ENCODE peak calls at places on chromosomes 3 and 15, in seven cellular contexts. I, C, B, U, J, Q and N are unnamed samples.

GRCh38 chr3:58008140-58009025 is at the start of gene FLNB:
- DNase-seq in I (peak), C (peak), B (no peak), U (peak), J (no peak), Q (peak), N (peak)

GRCh38 chr15:101115887-101116680 is 135.8 kb downstream of the CHSY1 start:
- DNase-seq in I (no peak), C (no peak), B (no peak), U (no peak), J (no peak), Q (no peak), N (no peak)

GRCh38 chr15:52161406-52161966 is 29.7 kb downstream of the GNB5 start:
- DNase-seq in I (no peak), C (no peak), B (no peak), U (no peak), J (no peak), Q (no peak), N (no peak)

GRCh38 chr3:73037369-73037699 is 24.1 kb upstream of the EBLN2 start:
- DNase-seq in I (no peak), C (no peak), B (no peak), U (no peak), J (no peak), Q (peak), N (no peak)

GRCh38 chr3:51585197-51585596 is 46.7 kb downstream of the RAD54L2 start:
- DNase-seq in I (no peak), C (peak), B (no peak), U (no peak), J (no peak), Q (no peak), N (no peak)

GRCh38 chr3:138812806-138813205 is 21.9 kb downstream of the PIK3CB start:
- DNase-seq in I (no peak), C (no peak), B (no peak), U (no peak), J (no peak), Q (no peak), N (no peak)

GRCh38 chr15:68620721-68621528 is 42.1 kb downstream of the CORO2B start:
- DNase-seq in I (no peak), C (no peak), B (no peak), U (no peak), J (no peak), Q (no peak), N (no peak)

GRCh38 chr15:43423793-43424192 is 52.9 kb downstream of the TUBGCP4 start:
- DNase-seq in I (no peak), C (no peak), B (no peak), U (no peak), J (no peak), Q (no peak), N (no peak)

GRCh38 chr15:69996842-69997478 is 100.8 kb downstream of the TLE3 start:
- DNase-seq in I (no peak), C (no peak), B (no peak), U (no peak), J (no peak), Q (no peak), N (peak)

GRCh38 chr3:135655328-135655727 is 310.2 kb upstream of the PPP2R3A start:
- DNase-seq in I (no peak), C (no peak), B (no peak), U (no peak), J (no peak), Q (no peak), N (no peak)

GRCh38 chr3:188154758-188155574 is 1.0 kb downstream of the LPP start:
- DNase-seq in I (no peak), C (no peak), B (no peak), U (no peak), J (no peak), Q (no peak), N (no peak)

GRCh38 chr3:30615615-30616346 is 9.4 kb downstream of the TGFBR2 start:
- DNase-seq in I (no peak), C (no peak), B (no peak), U (no peak), J (no peak), Q (no peak), N (no peak)

GRCh38 chr3:30613135-30613825 is 6.9 kb downstream of the TGFBR2 start:
- DNase-seq in I (no peak), C (no peak), B (no peak), U (no peak), J (no peak), Q (no peak), N (no peak)

GRCh38 chr3:30616347-30617027 is 10.1 kb downstream of the TGFBR2 start:
- DNase-seq in I (no peak), C (no peak), B (no peak), U (no peak), J (no peak), Q (no peak), N (no peak)

GRCh38 chr3:30614373-30614772 is 8.0 kb downstream of the TGFBR2 start:
- DNase-seq in I (no peak), C (no peak), B (no peak), U (no peak), J (no peak), Q (no peak), N (no peak)

DNA sequence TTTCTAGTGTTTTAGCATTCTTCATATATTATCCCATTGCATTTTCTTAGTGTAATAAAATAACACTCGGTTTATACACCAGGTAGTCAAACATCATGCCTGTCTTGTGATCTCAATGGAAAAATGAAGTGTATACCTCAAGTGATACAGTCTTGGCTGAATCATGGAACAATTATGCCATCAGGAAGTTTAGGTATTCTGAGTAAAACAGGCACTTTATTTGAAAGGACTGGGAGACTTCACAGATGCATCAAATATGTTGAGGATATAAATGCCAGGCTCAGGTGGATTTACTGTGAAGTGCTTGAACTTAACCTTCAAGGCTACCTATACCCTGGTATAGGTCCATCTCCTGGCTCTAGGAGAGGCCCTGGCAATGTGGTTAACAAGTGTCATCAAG is 8.5 kb downstream of the TGFBR2 start:
- DNase-seq in I (no peak), C (no peak), B (no peak), U (no peak), J (no peak), Q (no peak), N (no peak)
- TF ChIP-seq JUND in I (no peak), C (no peak), B (no peak), U (peak), J (no peak), Q (no peak), N (no peak)

GRCh38 chr3:42144209-42144608 is 53.1 kb downstream of the TRAK1 start:
- DNase-seq in I (no peak), C (peak), B (no peak), U (no peak), J (no peak), Q (no peak), N (no peak)
- TF ChIP-seq JUND in I (no peak), C (no peak), B (no peak), U (no peak), J (no peak), Q (no peak), N (no peak)

GRCh38 chr3:30293621-30294240 is 312.7 kb upstream of the TGFBR2 start:
- DNase-seq in I (no peak), C (no peak), B (no peak), U (no peak), J (no peak), Q (no peak), N (no peak)
- TF ChIP-seq JUND in I (no peak), C (no peak), B (no peak), U (no peak), J (no peak), Q (no peak), N (no peak)

DNA sequence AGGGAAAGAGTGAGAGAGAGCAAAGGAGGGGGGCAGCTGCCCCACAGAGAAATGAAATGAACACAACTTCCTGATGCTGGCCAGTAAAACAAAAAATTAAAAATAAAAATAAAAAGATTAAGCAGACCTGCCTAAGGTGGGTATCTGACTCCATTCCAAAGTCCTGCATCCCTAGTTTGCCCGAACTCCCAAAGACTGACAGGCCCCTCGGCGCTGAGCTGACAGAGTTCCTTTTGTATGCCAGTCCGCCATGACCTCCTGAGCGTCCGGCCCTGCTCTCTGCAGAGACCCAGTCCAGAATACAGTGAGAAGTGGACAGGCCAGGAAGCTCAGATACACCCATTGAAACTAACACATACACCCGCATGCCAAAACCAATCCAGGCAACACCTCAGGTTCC is 54.9 kb downstream of the CHDH start:
- DNase-seq in I (no peak), C (no peak), B (no peak), U (no peak), J (no peak), Q (no peak), N (no peak)
- TF ChIP-seq JUND in I (no peak), C (no peak), B (no peak), U (no peak), J (no peak), Q (no peak), N (no peak)

DNA sequence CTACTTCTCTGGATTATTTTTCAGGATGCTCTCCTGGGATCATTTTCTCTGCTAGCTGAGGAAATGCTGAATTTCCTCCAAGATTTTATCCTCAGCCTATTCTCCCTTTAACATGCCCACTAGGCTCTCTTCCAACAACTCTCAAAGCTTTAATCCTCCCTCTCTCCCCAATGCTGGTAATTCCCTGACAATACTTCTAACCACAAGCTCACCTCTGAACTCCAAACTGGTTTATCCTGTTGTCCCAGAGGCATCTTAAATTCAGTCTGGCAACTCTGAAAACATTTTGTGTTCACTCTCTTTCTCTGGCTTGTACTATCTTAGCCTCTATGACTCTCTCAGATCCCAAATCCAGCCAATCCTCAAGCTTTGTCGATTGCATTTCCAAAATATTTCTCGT is 490.3 kb downstream of the MECOM start:
- DNase-seq in I (no peak), C (no peak), B (no peak), U (peak), J (no peak), Q (no peak), N (peak)
- TF ChIP-seq JUND in I (no peak), C (no peak), B (no peak), U (no peak), J (no peak), Q (no peak), N (peak)

GRCh38 chr3:184608209-184608608 is 46.6 kb downstream of the EPHB3 start:
- DNase-seq in I (no peak), C (no peak), B (no peak), U (no peak), J (no peak), Q (no peak), N (no peak)
- TF ChIP-seq JUND in I (no peak), C (no peak), B (no peak), U (no peak), J (no peak), Q (no peak), N (no peak)

GRCh38 chr3:194089357-194090177 is 46.4 kb upstream of the HES1 start:
- DNase-seq in I (peak), C (no peak), B (peak), U (peak), J (no peak), Q (peak), N (peak)
- TF ChIP-seq JUND in I (peak), C (peak), B (peak), U (peak), J (no peak), Q (peak), N (no peak)

GRCh38 chr3:113660901-113661300 is 35.5 kb downstream of the USF3 start:
- DNase-seq in I (no peak), C (no peak), B (no peak), U (no peak), J (no peak), Q (no peak), N (no peak)

GRCh38 chr3:113663324-113663750 is 33.1 kb downstream of the USF3 start:
- DNase-seq in I (no peak), C (no peak), B (no peak), U (no peak), J (no peak), Q (peak), N (no peak)

GRCh38 chr3:113663761-113664160 is 32.7 kb downstream of the USF3 start:
- DNase-seq in I (no peak), C (no peak), B (no peak), U (no peak), J (no peak), Q (peak), N (no peak)

GRCh38 chr3:113664523-113665094 is 31.8 kb downstream of the USF3 start:
- DNase-seq in I (no peak), C (no peak), B (no peak), U (no peak), J (no peak), Q (peak), N (no peak)

DNA sequence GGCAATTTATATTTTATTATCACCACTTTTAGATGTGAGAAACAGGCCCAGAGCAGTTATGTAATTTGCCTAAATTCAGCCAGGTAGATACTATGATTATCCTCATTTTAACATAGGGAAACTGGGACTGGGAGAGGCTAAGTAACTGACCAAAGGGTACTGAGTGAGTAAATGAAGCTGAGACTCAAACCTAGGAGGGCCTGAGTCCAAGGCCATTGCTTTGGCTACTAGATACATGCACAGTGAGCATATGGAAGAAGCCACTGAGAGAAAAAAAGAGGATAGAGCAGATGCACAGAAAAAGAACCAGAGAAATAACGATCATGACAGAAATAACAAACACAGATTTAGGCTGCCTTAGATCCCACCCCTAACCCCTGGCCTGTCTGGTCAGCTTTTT is 33.6 kb downstream of the USF3 start:
- DNase-seq in I (no peak), C (no peak), B (no peak), U (no peak), J (no peak), Q (peak), N (no peak)
- TF ChIP-seq JUND in I (no peak), C (no peak), B (no peak), U (no peak), J (no peak), Q (no peak), N (no peak)

DNA sequence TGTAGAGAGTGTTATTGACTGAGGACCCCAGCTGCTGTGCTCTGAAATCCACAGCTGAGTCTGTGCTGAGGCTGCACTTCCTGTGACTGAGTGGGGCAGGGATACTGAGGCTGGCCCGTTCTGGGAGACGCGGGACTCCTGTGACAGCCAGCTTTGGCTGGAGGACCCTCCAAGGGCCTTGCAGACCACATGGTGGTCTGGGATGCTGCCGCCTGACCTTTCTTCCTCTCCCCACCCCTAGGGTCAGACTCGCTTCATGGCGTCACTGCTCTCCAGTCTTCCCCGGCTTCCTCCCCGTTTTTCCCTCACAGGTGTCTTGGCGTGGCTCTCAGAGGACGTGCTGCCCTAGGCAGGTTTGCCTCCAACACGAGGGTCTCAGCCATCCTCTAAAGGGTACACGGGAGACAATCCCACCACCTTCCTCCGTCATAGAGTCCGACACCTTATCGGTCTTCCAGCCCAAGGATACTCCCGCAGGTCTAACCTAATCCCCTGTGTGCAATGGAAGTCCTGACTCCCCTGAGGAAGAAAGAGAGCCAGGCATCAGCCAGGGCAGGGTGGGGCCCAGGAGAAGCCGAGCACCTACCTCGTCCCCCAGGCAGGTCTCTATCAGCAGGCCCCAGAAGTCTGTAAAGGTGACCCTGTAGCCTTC is 19.9 kb upstream of the EHD4 start:
- DNase-seq in I (no peak), C (no peak), B (no peak), U (no peak), J (no peak), Q (no peak), N (no peak)
- TF ChIP-seq JUND in I (no peak), C (no peak), B (no peak), U (no peak), J (no peak), Q (no peak), N (no peak)